ENCODE peak calls at places on chromosomes 7 and 10, in five cellular contexts. E is HTR-8/SVneo, K is memory B cell, M is RWPE1, H is GM20000. A is an unnamed sample.

GRCh38 chr7:28069788-28070187 is 110.8 kb downstream of the JAZF1 start:
- DNase-seq in M (no peak), H (no peak), E (no peak), K (no peak), A (no peak)

GRCh38 chr10:69004821-69005220 is 16.2 kb downstream of the KIFBP start:
- DNase-seq in E (peak), H (peak), M (peak), K (no peak), A (peak)

GRCh38 chr7:105934577-105935185 is 28.4 kb upstream of the CDHR3 start:
- DNase-seq in M (peak), H (no peak), K (no peak), E (peak), A (no peak)

GRCh38 chr7:14504134-14504533 is 398.4 kb downstream of the DGKB start:
- DNase-seq in E (no peak), M (no peak), K (no peak), H (no peak), A (no peak)

GRCh38 chr10:110259317-110259716 is 45.4 kb downstream of the SMNDC1 start:
- DNase-seq in E (no peak), K (no peak), H (no peak), M (no peak), A (no peak)

GRCh38 chr10:104424719-104425118 is 71.1 kb downstream of the CFAP58 start:
- DNase-seq in M (peak), H (peak), E (no peak), K (no peak), A (peak)

GRCh38 chr10:121640276-121640675 is 42.0 kb upstream of the FGFR2 start:
- DNase-seq in H (no peak), K (no peak), M (no peak), E (no peak), A (no peak)

GRCh38 chr10:126914561-126914960 is 9.3 kb downstream of the DOCK1 start:
- DNase-seq in M (no peak), H (no peak), K (no peak), E (no peak), A (no peak)

GRCh38 chr10:14184841-14185500 is 145.8 kb downstream of the FRMD4A start:
- DNase-seq in K (peak), E (no peak), M (peak), H (peak), A (peak)

GRCh38 chr10:124064158-124064603 is 29.2 kb downstream of the CHST15 start:
- DNase-seq in E (no peak), H (no peak), K (no peak), M (no peak), A (no peak)